ENCODE peak calls at places on chromosomes 1 and 21, in ten cellular contexts. D is progenitor cell of endocrine pancreas, P is AG09319, H is left ventricle myocardium inferior, L is transverse colon, V is astrocyte of the spinal cord, U is nephron progenitor cell, T is body of pancreas, I is lower lobe of right lung, Z is IMR-90. X is an unnamed sample.

GRCh38 chr1:222105393-222105737 is 363.5 kb upstream of the DUSP10 start:
- DNase-seq in D (no peak), P (no peak), H (no peak), L (peak), V (no peak), U (no peak), T (peak), I (no peak), Z (no peak), X (no peak)

GRCh38 chr1:224203243-224204016 is 20.4 kb downstream of the DEGS1 start:
- DNase-seq in D (no peak), P (no peak), H (peak), L (peak), V (peak), U (peak), T (peak), I (peak), Z (peak), X (no peak)

GRCh38 chr1:30829889-30830288 is 72.3 kb upstream of the LAPTM5 start:
- DNase-seq in D (no peak), P (no peak), H (no peak), L (no peak), V (no peak), U (no peak), T (no peak), I (no peak), Z (no peak), X (no peak)

GRCh38 chr1:6547301-6547700 is 7.0 kb downstream of the NOL9 start:
- DNase-seq in D (no peak), P (no peak), H (no peak), L (no peak), V (peak), U (no peak), T (no peak), I (no peak), Z (peak), X (no peak)

GRCh38 chr1:117646007-117646913 is 40.4 kb downstream of the TENT5C start:
- DNase-seq in D (no peak), P (peak), H (no peak), L (no peak), V (no peak), U (no peak), T (no peak), I (no peak), Z (peak), X (no peak)

GRCh38 chr1:8197493-8198282 is 120.2 kb upstream of the SLC45A1 start:
- DNase-seq in D (no peak), P (peak), H (peak), L (peak), V (peak), U (no peak), T (peak), I (peak), Z (peak), X (peak)

GRCh38 chr1:62746086-62746808 is 37.7 kb upstream of the ATG4C start:
- DNase-seq in D (no peak), P (no peak), H (no peak), L (no peak), V (peak), U (no peak), T (no peak), I (no peak), Z (peak), X (no peak)

GRCh38 chr1:71049951-71050598 is 2.5 kb upstream of the PTGER3 start:
- DNase-seq in D (peak), P (peak), H (no peak), L (no peak), V (peak), U (peak), T (peak), I (no peak), Z (peak), X (peak)

GRCh38 chr1:55257958-55258357 is 42.8 kb upstream of the USP24 start:
- DNase-seq in D (no peak), P (no peak), H (no peak), L (peak), V (no peak), U (no peak), T (no peak), I (no peak), Z (peak), X (no peak)

GRCh38 chr1:185363205-185363604 is 46.2 kb upstream of the IVNS1ABP start:
- DNase-seq in D (no peak), P (no peak), H (no peak), L (no peak), V (no peak), U (no peak), T (no peak), I (no peak), Z (no peak), X (no peak)

GRCh38 chr1:48776400-48777218 is at the start of gene BEND5:
- DNase-seq in D (peak), P (no peak), H (peak), L (peak), V (peak), U (peak), T (peak), I (peak), Z (peak), X (no peak)

GRCh38 chr1:237717121-237717520 is 173.6 kb downstream of the ZP4 start:
- DNase-seq in D (no peak), P (no peak), H (no peak), L (no peak), V (no peak), U (no peak), T (no peak), I (no peak), Z (no peak), X (no peak)

GRCh38 chr1:167262820-167263219 is 42.1 kb downstream of the POU2F1 start:
- DNase-seq in D (no peak), P (no peak), H (no peak), L (no peak), V (peak), U (no peak), T (no peak), I (no peak), Z (no peak), X (no peak)

GRCh38 chr1:16293568-16293967 is 56.6 kb upstream of the CPLANE2 start:
- DNase-seq in D (no peak), P (no peak), H (no peak), L (no peak), V (no peak), U (no peak), T (no peak), I (no peak), Z (no peak), X (no peak)

GRCh38 chr1:94697839-94698238 is 122.3 kb upstream of the SLC44A3 start:
- DNase-seq in D (no peak), P (no peak), H (no peak), L (no peak), V (no peak), U (no peak), T (no peak), I (no peak), Z (no peak), X (no peak)

GRCh38 chr1:245874942-245875580 is 632.0 kb downstream of the SMYD3 start:
- DNase-seq in D (no peak), P (peak), H (peak), L (peak), V (peak), U (no peak), T (peak), I (peak), Z (peak), X (peak)

GRCh38 chr1:160204526-160205241 is 500 bp upstream of the PEA15 start:
- DNase-seq in D (no peak), P (no peak), H (no peak), L (peak), V (no peak), U (no peak), T (no peak), I (no peak), Z (no peak), X (no peak)

GRCh38 chr1:38207275-38207674 is 160.7 kb upstream of the POU3F1 start:
- DNase-seq in D (no peak), P (no peak), H (no peak), L (no peak), V (no peak), U (no peak), T (no peak), I (no peak), Z (no peak), X (no peak)

GRCh38 chr1:220755316-220755715 is 7.2 kb downstream of the MTARC2 start:
- DNase-seq in D (no peak), P (no peak), H (no peak), L (no peak), V (no peak), U (no peak), T (no peak), I (peak), Z (no peak), X (no peak)

GRCh38 chr1:184329962-184330868 is 56.6 kb upstream of the C1orf21 start:
- DNase-seq in D (no peak), P (no peak), H (no peak), L (peak), V (peak), U (no peak), T (peak), I (no peak), Z (no peak), X (no peak)

GRCh38 chr1:223429821-223430220 is 36.6 kb downstream of the CCDC185 start:
- DNase-seq in D (no peak), P (no peak), H (no peak), L (no peak), V (no peak), U (no peak), T (no peak), I (no peak), Z (no peak), X (peak)

GRCh38 chr1:22089787-22090186 is 37.3 kb downstream of the CDC42 start:
- DNase-seq in D (no peak), P (no peak), H (no peak), L (no peak), V (no peak), U (no peak), T (no peak), I (no peak), Z (no peak), X (no peak)

GRCh38 chr1:178134061-178134460 is 40.2 kb downstream of the RASAL2 start:
- DNase-seq in D (no peak), P (no peak), H (no peak), L (no peak), V (peak), U (no peak), T (peak), I (no peak), Z (peak), X (no peak)

GRCh38 chr1:44089371-44090070 is 29.1 kb upstream of the KLF17 start:
- DNase-seq in D (no peak), P (no peak), H (no peak), L (no peak), V (peak), U (no peak), T (no peak), I (no peak), Z (no peak), X (no peak)

GRCh38 chr21:45073301-45074047 is 906 bp upstream of the ADARB1 start:
- DNase-seq in D (peak), P (no peak), H (no peak), L (peak), V (no peak), U (peak), T (peak), I (no peak), Z (peak), X (no peak)

GRCh38 chr1:160471253-160471652 is 51.8 kb downstream of the SLAMF6 start:
- DNase-seq in D (no peak), P (no peak), H (no peak), L (no peak), V (no peak), U (no peak), T (no peak), I (no peak), Z (no peak), X (no peak)

GRCh38 chr1:10866314-10867091 is 70.1 kb upstream of the CASZ1 start:
- DNase-seq in D (no peak), P (no peak), H (no peak), L (peak), V (no peak), U (peak), T (no peak), I (no peak), Z (peak), X (no peak)

GRCh38 chr1:9296850-9297249 is 4.2 kb downstream of the SPSB1 start:
- DNase-seq in D (no peak), P (no peak), H (no peak), L (no peak), V (no peak), U (no peak), T (no peak), I (no peak), Z (no peak), X (no peak)

GRCh38 chr1:33004628-33005027 is 32.1 kb downstream of the AK2 start:
- DNase-seq in D (no peak), P (no peak), H (no peak), L (no peak), V (no peak), U (no peak), T (no peak), I (no peak), Z (peak), X (peak)

GRCh38 chr1:30512253-30512921 is 211.0 kb downstream of the MATN1 start:
- DNase-seq in D (peak), P (no peak), H (no peak), L (no peak), V (peak), U (no peak), T (no peak), I (no peak), Z (no peak), X (no peak)

GRCh38 chr1:94597701-94598100 is 56.1 kb upstream of the F3 start:
- DNase-seq in D (no peak), P (no peak), H (no peak), L (no peak), V (no peak), U (no peak), T (no peak), I (no peak), Z (peak), X (no peak)

GRCh38 chr1:25664357-25664796 is 47.8 kb downstream of the MAN1C1 start:
- DNase-seq in D (no peak), P (no peak), H (no peak), L (no peak), V (no peak), U (no peak), T (no peak), I (no peak), Z (no peak), X (no peak)

GRCh38 chr1:223711173-223711572 is 1.2 kb upstream of the CAPN2 start:
- DNase-seq in D (no peak), P (no peak), H (no peak), L (peak), V (peak), U (no peak), T (no peak), I (no peak), Z (peak), X (no peak)

GRCh38 chr1:65177457-65177856 is 29.5 kb downstream of the AK4 start:
- DNase-seq in D (no peak), P (no peak), H (no peak), L (no peak), V (peak), U (no peak), T (no peak), I (no peak), Z (peak), X (peak)

GRCh38 chr21:35525443-35525842 is 476.3 kb upstream of the RUNX1 start:
- DNase-seq in D (no peak), P (no peak), H (no peak), L (no peak), V (no peak), U (no peak), T (no peak), I (no peak), Z (peak), X (peak)

DNA sequence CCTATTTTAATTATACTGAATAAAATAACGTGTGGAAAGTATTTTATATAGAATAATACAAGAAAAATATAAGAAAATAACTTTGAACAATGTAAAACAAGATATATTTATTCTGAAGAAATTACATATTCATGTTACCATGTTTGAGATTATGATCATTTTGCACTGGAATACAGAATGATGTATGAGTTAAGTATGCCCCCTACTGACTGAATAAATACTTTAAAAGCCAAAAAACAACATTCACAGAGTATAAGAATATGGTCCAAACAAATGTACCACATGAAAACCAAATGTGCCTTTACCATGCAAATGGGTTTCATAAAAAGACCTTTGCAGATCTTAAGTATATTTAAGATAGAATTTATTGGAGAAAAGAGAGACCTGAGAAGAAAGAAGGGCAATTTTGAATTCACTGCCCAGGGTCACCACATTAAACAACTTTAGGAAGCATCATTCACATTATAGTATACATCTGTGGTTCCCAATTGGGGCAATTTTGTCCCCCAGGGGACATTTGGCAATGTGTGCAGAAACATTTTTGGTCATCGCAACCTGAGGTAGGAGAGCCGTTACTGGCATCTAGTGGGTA is 136.6 kb upstream of the GFI1 start:
- DNase-seq in D (no peak), P (no peak), H (no peak), L (no peak), V (peak), U (no peak), T (no peak), I (no peak), Z (peak), X (no peak)
- TF ChIP-seq CTCF in D (peak), P (peak), H (peak), L (peak), V (peak), U (peak), T (no peak), I (peak), Z (peak), X (no peak)

GRCh38 chr1:5466487-5466886 is 525.7 kb downstream of the NPHP4 start:
- DNase-seq in D (no peak), P (no peak), H (no peak), L (no peak), V (no peak), U (no peak), T (no peak), I (no peak), Z (no peak), X (no peak)
- TF ChIP-seq CTCF in D (no peak), P (no peak), H (no peak), L (no peak), V (no peak), U (no peak), T (no peak), I (no peak), Z (no peak), X (no peak)

GRCh38 chr1:228281631-228282328 is 73.9 kb downstream of the OBSCN start:
- DNase-seq in D (no peak), P (no peak), H (no peak), L (peak), V (no peak), U (no peak), T (no peak), I (peak), Z (no peak), X (no peak)

GRCh38 chr1:228283043-228283371 is 75.2 kb downstream of the OBSCN start:
- DNase-seq in D (no peak), P (no peak), H (peak), L (no peak), V (no peak), U (no peak), T (no peak), I (peak), Z (no peak), X (no peak)

GRCh38 chr1:228283476-228284147 is 75.8 kb downstream of the OBSCN start:
- DNase-seq in D (no peak), P (no peak), H (peak), L (peak), V (no peak), U (no peak), T (no peak), I (peak), Z (no peak), X (no peak)

GRCh38 chr1:228280961-228281591 is 73.2 kb downstream of the OBSCN start:
- DNase-seq in D (no peak), P (no peak), H (no peak), L (peak), V (no peak), U (no peak), T (no peak), I (peak), Z (no peak), X (no peak)

GRCh38 chr1:228282329-228283042 is 74.6 kb downstream of the OBSCN start:
- DNase-seq in D (no peak), P (no peak), H (no peak), L (peak), V (no peak), U (no peak), T (no peak), I (peak), Z (peak), X (no peak)
- TF ChIP-seq CTCF in D (no peak), P (no peak), H (no peak), L (no peak), V (no peak), U (no peak), T (no peak), I (no peak), Z (no peak), X (no peak)

DNA sequence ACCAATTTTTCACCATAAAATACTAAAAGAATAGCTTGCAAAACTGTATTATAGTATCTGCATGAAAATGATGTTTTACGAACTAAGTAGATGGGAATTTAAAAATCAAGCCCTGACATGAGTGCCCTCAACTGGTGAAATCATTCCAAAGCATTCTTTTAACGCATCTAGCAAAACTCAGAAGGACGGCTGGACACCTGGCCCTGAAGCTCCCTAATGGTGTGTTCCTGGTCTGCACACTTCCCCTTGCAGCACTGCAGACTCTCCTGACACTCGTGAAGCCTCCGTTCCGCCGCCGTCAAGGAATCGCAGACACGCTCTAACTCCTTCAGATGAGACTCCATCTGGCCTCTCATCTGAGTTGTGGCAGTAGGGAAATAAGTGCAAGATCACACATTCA is 39.9 kb downstream of the ODF2L start:
- DNase-seq in D (no peak), P (no peak), H (no peak), L (no peak), V (no peak), U (no peak), T (no peak), I (peak), Z (peak), X (no peak)
- TF ChIP-seq CTCF in D (peak), P (peak), H (no peak), L (no peak), V (peak), U (no peak), T (no peak), I (no peak), Z (peak), X (no peak)

GRCh38 chr1:190413142-190413541 is 64.5 kb downstream of the BRINP3 start:
- DNase-seq in D (no peak), P (no peak), H (no peak), L (no peak), V (no peak), U (no peak), T (no peak), I (no peak), Z (no peak), X (no peak)

DNA sequence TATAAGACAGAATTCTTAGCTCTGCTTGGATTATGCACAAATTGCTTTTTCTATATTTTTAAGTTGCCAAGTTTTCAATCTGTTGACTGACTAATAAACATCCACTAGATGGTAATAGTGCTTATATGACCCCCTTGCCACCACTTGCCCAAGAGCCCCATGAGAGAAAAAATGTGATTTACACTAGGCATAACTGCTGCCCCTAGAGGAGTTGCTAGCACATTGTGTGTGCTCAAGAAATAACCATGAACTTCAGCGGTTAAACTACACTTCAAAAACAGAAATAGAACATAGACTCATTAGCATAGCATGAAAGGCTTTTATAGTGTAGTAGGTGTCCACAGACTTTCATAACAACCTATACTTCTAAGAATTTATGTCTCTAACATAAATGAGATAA is 61.4 kb downstream of the BRINP3 start:
- DNase-seq in D (no peak), P (no peak), H (no peak), L (no peak), V (no peak), U (no peak), T (no peak), I (no peak), Z (no peak), X (no peak)
- TF ChIP-seq CTCF in D (peak), P (no peak), H (no peak), L (no peak), V (peak), U (peak), T (no peak), I (no peak), Z (no peak), X (no peak)

X was measured in keratinocyte.